ENCODE peak calls at places on chromosomes 4 and X, in ten cellular contexts. P is A549, D is stomach, E is uterus, W is heart left ventricle, R is Peyer's patch, O is body of pancreas, C is transverse colon, T is ovary, K is adrenal gland. Z is an unnamed sample.

GRCh38 chr4:81084624-81085023 is 54.1 kb downstream of the BMP3 start:
- DNase-seq in P (no peak), D (no peak), E (no peak), W (no peak), R (no peak), O (no peak), C (no peak), T (no peak), K (no peak), Z (no peak)

GRCh38 chr4:39410415-39410814 is 3.7 kb downstream of the KLB start:
- DNase-seq in P (peak; percentile 36), D (no peak), E (no peak), W (no peak), R (no peak), O (no peak), C (no peak), T (no peak), K (no peak), Z (no peak)

GRCh38 chr4:81069706-81070331 is 39.3 kb downstream of the BMP3 start:
- DNase-seq in P (peak; percentile 85), D (peak; percentile 66), E (peak; percentile 57), W (peak; percentile 50), R (peak; percentile 48), O (peak; percentile 73), C (peak; percentile 73), T (peak; percentile 31), K (peak; percentile 87), Z (peak; percentile 91)

GRCh38 chr4:56129431-56129861 is 180.7 kb downstream of the CEP135 start:
- DNase-seq in P (peak; percentile 48), D (peak; percentile 58), E (no peak), W (no peak), R (no peak), O (peak; percentile 19), C (peak; percentile 77), T (no peak), K (no peak), Z (peak; percentile 84)

GRCh38 chr4:153773236-153773690 is 13.4 kb upstream of the RNF175 start:
- DNase-seq in P (no peak), D (no peak), E (no peak), W (no peak), R (no peak), O (no peak), C (no peak), T (no peak), K (no peak), Z (no peak)

GRCh38 chr4:67886281-67886680 is 2.5 kb upstream of the TMPRSS11D start:
- DNase-seq in P (no peak), D (no peak), E (no peak), W (no peak), R (no peak), O (no peak), C (no peak), T (no peak), K (no peak), Z (no peak)

GRCh38 chr4:90792689-90793088 is 665.5 kb downstream of the CCSER1 start:
- DNase-seq in P (no peak), D (no peak), E (no peak), W (no peak), R (no peak), O (no peak), C (no peak), T (no peak), K (no peak), Z (no peak)

GRCh38 chr4:12949719-12950118 is 534.4 kb downstream of the RAB28 start:
- DNase-seq in P (no peak), D (no peak), E (no peak), W (no peak), R (no peak), O (no peak), C (no peak), T (no peak), K (no peak), Z (no peak)

GRCh38 chr4:172521680-172522079 is 646.9 kb upstream of the GALNT7 start:
- DNase-seq in P (no peak), D (no peak), E (no peak), W (no peak), R (no peak), O (no peak), C (no peak), T (no peak), K (no peak), Z (no peak)

DNA sequence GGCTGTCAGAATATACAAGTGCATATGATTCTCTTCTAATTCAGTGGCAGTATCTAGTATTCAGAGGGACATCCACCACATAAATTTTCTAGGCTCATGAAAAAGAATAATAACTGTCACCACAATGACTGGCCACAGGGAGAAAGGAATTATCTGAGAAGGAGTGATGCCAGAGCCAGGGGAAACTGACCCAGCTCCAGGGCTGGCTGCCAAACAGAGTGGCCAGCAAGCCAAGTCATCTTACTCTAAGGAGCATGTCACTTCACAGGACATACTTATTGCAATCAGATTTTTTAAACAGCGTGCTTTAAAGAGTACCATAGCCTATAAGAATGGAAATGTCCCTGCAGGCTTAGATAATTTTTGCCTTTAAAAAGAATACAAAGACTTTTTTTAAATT is 5.8 kb upstream of the SEPTIN11 start:
- DNase-seq in P (no peak), D (no peak), E (no peak), W (no peak), R (no peak), O (no peak), C (no peak), T (no peak), K (peak; percentile 64), Z (no peak)
- H3K27ac ChIP-seq in P (no peak overlapping the region), D (no peak overlapping the region), E (no peak overlapping the region), W (no peak overlapping the region), R (no peak overlapping the region), O (no peak overlapping the region), C (no peak overlapping the region), T (no peak overlapping the region), K (no peak overlapping the region), Z (no peak overlapping the region)

GRCh38 chr4:119628281-119629141 is at the start of gene PDE5A:
- DNase-seq in P (peak; percentile 70), D (peak; percentile 83), E (peak; percentile 61), W (peak; percentile 85), R (peak; percentile 73), O (peak; percentile 87), C (peak; percentile 90), T (peak; percentile 82), K (peak; percentile 83), Z (peak; percentile 87)
- TF ChIP-seq POLR2A in P (no peak), D (no peak), E (no peak), W (no peak), R (peak; percentile 53), O (peak; percentile 79), C (peak; percentile 71), T (no peak), K (no peak), Z (no peak)

GRCh38 chrX:107775734-107776511 is at the start of gene TSC22D3:
- DNase-seq in P (peak; percentile 71), D (peak; percentile 83), E (peak; percentile 82), W (peak; percentile 73), R (peak; percentile 62), O (peak; percentile 84), C (peak; percentile 81), T (peak; percentile 70), K (peak; percentile 92), Z (peak; percentile 63)

GRCh38 chrX:107780525-107780924 is 3.0 kb downstream of the NCBP2L start:
- DNase-seq in P (no peak), D (no peak), E (no peak), W (no peak), R (no peak), O (no peak), C (no peak), T (no peak), K (no peak), Z (no peak)

GRCh38 chrX:107775000-107775733 is 420 bp downstream of the TSC22D3 start:
- DNase-seq in P (no peak), D (no peak), E (no peak), W (no peak), R (no peak), O (no peak), C (peak; percentile 15), T (peak; percentile 36), K (no peak), Z (no peak)

GRCh38 chrX:107776649-107777535 is 641 bp upstream of the NCBP2L start:
- DNase-seq in P (peak; percentile 88), D (peak; percentile 84), E (peak; percentile 92), W (peak; percentile 76), R (peak; percentile 83), O (peak; percentile 80), C (peak; percentile 80), T (peak; percentile 77), K (peak; percentile 96), Z (peak; percentile 92)

DNA sequence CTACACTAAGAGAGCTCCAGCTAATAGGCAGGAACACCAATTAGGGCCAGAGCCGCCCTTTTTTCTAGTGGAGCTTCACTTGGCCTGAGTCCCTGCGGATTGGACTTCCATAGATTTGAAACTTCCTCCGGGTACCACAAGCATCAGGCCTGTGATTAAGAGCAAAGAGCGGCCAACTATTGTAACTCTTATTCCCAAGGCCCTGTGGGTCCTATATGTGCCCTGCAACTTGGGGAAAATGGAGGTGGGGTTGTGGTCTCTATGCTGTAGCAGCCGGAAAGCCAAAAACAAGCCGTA is at the start of gene NCBP2L:
- DNase-seq in P (no peak), D (no peak), E (no peak), W (no peak), R (no peak), O (no peak), C (no peak), T (no peak), K (no peak), Z (no peak)
- H3K4me3 ChIP-seq in P (peak within 1 kb of the TSS; percentile 56), D (peak within 1 kb of the TSS; percentile 61), E (peak within 1 kb of the TSS; percentile 59), W (peak within 1 kb of the TSS; percentile 64), R (peak within 1 kb of the TSS; percentile 50), O (no peak within 1 kb of the TSS), C (no peak within 1 kb of the TSS), T (peak within 1 kb of the TSS; percentile 59), K (peak within 1 kb of the TSS; percentile 69), Z (peak within 1 kb of the TSS; percentile 61)

GRCh38 chr4:98928505-98929340 is at the start of gene EIF4E:
- DNase-seq in P (peak; percentile 98), D (peak; percentile 98), E (peak; percentile 98), W (peak; percentile 97), R (peak; percentile 95), O (peak; percentile 98), C (peak; percentile 98), T (peak; percentile 94), K (peak; percentile 99), Z (peak; percentile 97)

GRCh38 chr4:98929341-98930267 is 671 bp upstream of the EIF4E start:
- DNase-seq in P (peak; percentile 91), D (peak; percentile 71), E (peak; percentile 82), W (peak; percentile 52), R (peak; percentile 53), O (peak; percentile 61), C (peak; percentile 75), T (peak; percentile 58), K (peak; percentile 90), Z (peak; percentile 49)

GRCh38 chr4:98932539-98932938 is 3.6 kb upstream of the EIF4E start:
- DNase-seq in P (no peak), D (no peak), E (no peak), W (no peak), R (no peak), O (no peak), C (no peak), T (no peak), K (no peak), Z (no peak)

GRCh38 chr4:98930311-98930865 is 1.5 kb upstream of the EIF4E start:
- DNase-seq in P (no peak), D (no peak), E (no peak), W (no peak), R (no peak), O (no peak), C (no peak), T (no peak), K (no peak), Z (no peak)

DNA sequence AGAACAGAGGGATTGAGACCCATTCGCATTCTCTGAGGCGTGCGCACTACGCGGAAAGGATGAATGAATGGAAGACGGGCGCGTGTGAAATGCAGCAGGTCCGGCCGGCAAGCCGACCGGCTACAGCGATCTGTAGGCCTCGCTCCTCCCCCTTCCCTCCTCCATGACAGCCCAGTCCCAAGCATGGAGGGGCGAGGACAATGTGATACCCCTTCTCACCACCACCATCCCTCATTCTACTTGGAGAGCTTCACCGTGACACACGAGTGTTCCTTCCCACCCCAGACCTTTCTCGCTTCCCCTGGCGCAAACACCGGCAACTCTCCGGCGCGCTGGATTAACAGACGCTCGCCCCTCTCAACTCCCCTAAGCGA is 815 bp downstream of the EIF4E start:
- DNase-seq in P (peak; percentile 83), D (peak; percentile 65), E (peak; percentile 60), W (peak; percentile 64), R (peak; percentile 74), O (peak; percentile 62), C (peak; percentile 75), T (peak; percentile 60), K (peak; percentile 84), Z (peak; percentile 93)
- H3K27ac ChIP-seq in P (peak overlapping the region; percentile 100), D (peak overlapping the region; percentile 97), E (peak overlapping the region; percentile 94), W (peak overlapping the region; percentile 92), R (peak overlapping the region; percentile 90), O (peak overlapping the region; percentile 88), C (peak overlapping the region; percentile 96), T (peak overlapping the region; percentile 92), K (peak overlapping the region; percentile 97), Z (peak overlapping the region; percentile 90)

Z was measured in testis.